ENCODE peak calls at places on chromosome 5, in nine cellular contexts. D is chondrocyte; B is T-cell; E is AG04450; F is progenitor cell of endocrine pancreas; C is AG09319; G is activated naive CD8-positive, alpha-beta T cell treated with anti-CD3 and anti-CD28 coated beads, Interleukin-2, amount 10 ng/mL, durations not matched to agents 7 days and 5 days; L is caudate nucleus; I is stimulated activated CD4-positive, alpha-beta T cell treated with anti-CD3 and anti-CD28 coated beads, Interleukin-1b, Interleukin-23, amount 100 ng/mL, for 1 hour. M is an unnamed sample.

GRCh38 chr5:20276061-20276958 is 288.3 kb upstream of the CDH18 start:
- DNase-seq in D (no peak), B (no peak), E (peak), F (no peak), C (no peak), G (no peak), L (no peak), I (no peak), M (no peak)

GRCh38 chr5:55920784-55921183 is 69.6 kb downstream of the IL31RA start:
- DNase-seq in D (no peak), B (no peak), E (no peak), F (no peak), C (no peak), G (no peak), L (no peak), I (no peak), M (no peak)

GRCh38 chr5:6311568-6312501 is 66.5 kb downstream of the MED10 start:
- DNase-seq in D (peak), B (no peak), E (no peak), F (no peak), C (no peak), G (no peak), L (no peak), I (no peak), M (no peak)

GRCh38 chr5:126464016-126464415 is 40.8 kb downstream of the GRAMD2B start:
- DNase-seq in D (no peak), B (no peak), E (no peak), F (no peak), C (no peak), G (no peak), L (no peak), I (no peak), M (no peak)

GRCh38 chr5:1725641-1726468 is 73.8 kb downstream of the MRPL36 start:
- DNase-seq in D (peak), B (no peak), E (no peak), F (peak), C (no peak), G (peak), L (no peak), I (no peak), M (no peak)

GRCh38 chr5:76388236-76388635 is 14.8 kb upstream of the IQGAP2 start:
- DNase-seq in D (no peak), B (no peak), E (no peak), F (no peak), C (no peak), G (no peak), L (no peak), I (no peak), M (no peak)

GRCh38 chr5:139799359-139799758 is 3.8 kb downstream of the PSD2 start:
- DNase-seq in D (no peak), B (no peak), E (no peak), F (no peak), C (no peak), G (no peak), L (no peak), I (no peak), M (no peak)

GRCh38 chr5:53031695-53032096 is 42.5 kb downstream of the ITGA2 start:
- DNase-seq in D (no peak), B (no peak), E (peak), F (no peak), C (peak), G (peak), L (no peak), I (no peak), M (peak)

GRCh38 chr5:72523960-72524582 is 16.9 kb upstream of the ZNF366 start:
- DNase-seq in D (no peak), B (no peak), E (peak), F (no peak), C (peak), G (no peak), L (no peak), I (no peak), M (no peak)

GRCh38 chr5:35656721-35657120 is 39.1 kb downstream of the SPEF2 start:
- DNase-seq in D (no peak), B (no peak), E (peak), F (no peak), C (no peak), G (no peak), L (no peak), I (no peak), M (no peak)

GRCh38 chr5:9156282-9156681 is 389.6 kb downstream of the SEMA5A start:
- DNase-seq in D (no peak), B (no peak), E (peak), F (no peak), C (peak), G (no peak), L (no peak), I (no peak), M (no peak)

GRCh38 chr5:41415242-41415641 is 95.2 kb downstream of the PLCXD3 start:
- DNase-seq in D (no peak), B (no peak), E (no peak), F (no peak), C (no peak), G (no peak), L (no peak), I (no peak), M (no peak)

GRCh38 chr5:96690906-96691305 is 28.7 kb downstream of the CAST start:
- DNase-seq in D (no peak), B (no peak), E (no peak), F (no peak), C (no peak), G (no peak), L (no peak), I (no peak), M (no peak)

GRCh38 chr5:95959964-95960801 is 1.5 kb downstream of the ELL2 start:
- DNase-seq in D (no peak), B (no peak), E (no peak), F (no peak), C (no peak), G (no peak), L (no peak), I (no peak), M (no peak)

GRCh38 chr5:172444110-172444510 is 10.2 kb downstream of the SH3PXD2B start:
- DNase-seq in D (no peak), B (no peak), E (no peak), F (no peak), C (no peak), G (no peak), L (no peak), I (no peak), M (no peak)

GRCh38 chr5:54215233-54215736 is 95.1 kb downstream of the ARL15 start:
- DNase-seq in D (no peak), B (no peak), E (no peak), F (no peak), C (no peak), G (no peak), L (no peak), I (no peak), M (no peak)

GRCh38 chr5:127210082-127210481 is 80.5 kb upstream of the MEGF10 start:
- DNase-seq in D (no peak), B (no peak), E (no peak), F (no peak), C (no peak), G (no peak), L (no peak), I (no peak), M (no peak)

GRCh38 chr5:172403191-172403794 is 51.0 kb downstream of the SH3PXD2B start:
- DNase-seq in D (no peak), B (no peak), E (no peak), F (no peak), C (no peak), G (no peak), L (peak), I (no peak), M (no peak)

GRCh38 chr5:169703803-169704202 is 66.7 kb downstream of the DOCK2 start:
- DNase-seq in D (no peak), B (no peak), E (no peak), F (no peak), C (no peak), G (no peak), L (no peak), I (no peak), M (no peak)

GRCh38 chr5:112024769-112025168 is 267.8 kb upstream of the NREP start:
- DNase-seq in D (no peak), B (no peak), E (no peak), F (no peak), C (no peak), G (no peak), L (no peak), I (no peak), M (no peak)

GRCh38 chr5:95723632-95724369 is 7.3 kb upstream of the RHOBTB3 start:
- DNase-seq in D (no peak), B (no peak), E (no peak), F (no peak), C (no peak), G (no peak), L (no peak), I (no peak), M (no peak)

M was measured in CD8-positive, alpha-beta memory T cell.